ENCODE peak calls at places on chromosome 16, in four cellular contexts. N is HepG2, J is WTC11, F is SK-N-SH. Q is an unnamed sample.

GRCh38 chr16:50440991-50441390 is 72.2 kb upstream of the BRD7 start:
- DNase-seq in N (no peak), J (no peak), F (no peak), Q (no peak)

GRCh38 chr16:57755726-57756423 is 20.3 kb downstream of the KATNB1 start:
- DNase-seq in F (no peak), N (no peak), J (no peak), Q (no peak)

GRCh38 chr16:27676807-27677206 is 126.9 kb downstream of the KATNIP start:
- DNase-seq in N (no peak), J (no peak), F (no peak), Q (no peak)

GRCh38 chr16:51556694-51557327 is 405.7 kb upstream of the SALL1 start:
- DNase-seq in J (no peak), F (no peak), N (no peak), Q (no peak)

GRCh38 chr16:14350081-14350480 is 279.0 kb downstream of the MRTFB start:
- DNase-seq in F (no peak), J (no peak), N (no peak), Q (no peak)

GRCh38 chr16:55655709-55656694 is at the start of gene SLC6A2:
- DNase-seq in F (peak; percentile 95), J (peak; percentile 67), N (no peak), Q (no peak)

GRCh38 chr16:22624759-22625533 is 114.3 kb downstream of the NPIPB5 start:
- DNase-seq in N (no peak), F (no peak), J (no peak), Q (no peak)

GRCh38 chr16:15942901-15943690 is 6.3 kb upstream of the ABCC1 start:
- DNase-seq in J (no peak), F (peak; percentile 82), N (no peak), Q (no peak)

GRCh38 chr16:72241930-72242329 is 70.0 kb upstream of the PMFBP1 start:
- DNase-seq in N (peak; percentile 52), F (peak; percentile 52), J (no peak), Q (peak; percentile 32)

GRCh38 chr16:68074850-68075249 is 10.3 kb upstream of the NFATC3 start:
- DNase-seq in J (no peak), F (no peak), N (no peak), Q (no peak)

GRCh38 chr16:85712841-85713240 is 24.1 kb upstream of the GINS2 start:
- DNase-seq in J (no peak), N (no peak), F (no peak), Q (no peak)

GRCh38 chr16:56238188-56238587 is 46.9 kb downstream of the GNAO1 start:
- DNase-seq in N (no peak), F (no peak), J (no peak), Q (no peak)

GRCh38 chr16:56382901-56383355 is 42.4 kb downstream of the AMFR start:
- DNase-seq in J (no peak), F (no peak), N (peak; percentile 56), Q (no peak)

GRCh38 chr16:9049241-9049640 is 42.2 kb upstream of the HAPSTR1 start:
- DNase-seq in J (no peak), F (no peak), N (no peak), Q (no peak)

GRCh38 chr16:17305694-17306093 is 165.1 kb downstream of the XYLT1 start:
- DNase-seq in F (no peak), J (no peak), N (no peak), Q (no peak)

GRCh38 chr16:11973065-11973464 is 3.5 kb upstream of the SNX29 start:
- DNase-seq in J (no peak), N (no peak), F (no peak), Q (no peak)

GRCh38 chr16:27700596-27700995 is 150.7 kb downstream of the KATNIP start:
- DNase-seq in F (no peak), J (no peak), N (no peak), Q (no peak)

GRCh38 chr16:77589071-77589755 is 133.1 kb upstream of the NUDT7 start:
- DNase-seq in N (no peak), J (no peak), F (no peak), Q (no peak)

GRCh38 chr16:81703177-81704155 is 75.6 kb upstream of the PLCG2 start:
- DNase-seq in J (no peak), F (no peak), N (no peak), Q (no peak)

GRCh38 chr16:81779540-81780320 is 639 bp downstream of the PLCG2 start:
- DNase-seq in N (no peak), J (peak; percentile 29), F (no peak), Q (peak; percentile 46)

GRCh38 chr16:57773680-57774295 is 28.5 kb downstream of the KIFC3 start:
- DNase-seq in F (no peak), J (no peak), N (no peak), Q (no peak)

GRCh38 chr16:1538804-1539520 is 5.5 kb downstream of the TMEM204 start:
- DNase-seq in J (peak; percentile 59), F (peak; percentile 77), N (no peak), Q (peak; percentile 25)

GRCh38 chr16:72833491-72833890 is 214.4 kb downstream of the ZFHX3 start:
- DNase-seq in N (no peak), F (no peak), J (no peak), Q (no peak)

GRCh38 chr16:23679274-23679985 is 741 bp downstream of the PLK1 start:
- DNase-seq in F (peak; percentile 71), J (peak; percentile 60), N (peak; percentile 63), Q (peak; percentile 89)

GRCh38 chr16:2769675-2770056 is 7.4 kb downstream of the ELOB start:
- DNase-seq in F (no peak), N (no peak), J (no peak), Q (no peak)

GRCh38 chr16:30779596-30779995 is 7.4 kb downstream of the ZNF629 start:
- DNase-seq in F (no peak), N (no peak), J (no peak), Q (no peak)
- TF ChIP-seq FOXJ3 in F (no peak), N (no peak), J (no peak), Q (no peak)

GRCh38 chr16:4736546-4736945 is 2.2 kb downstream of the DNAAF8 start:
- DNase-seq in J (no peak), N (no peak), F (no peak), Q (no peak)
- TF ChIP-seq FOXJ3 in J (no peak), N (no peak), F (no peak), Q (no peak)

GRCh38 chr16:87295661-87296531 is 21.3 kb downstream of the C16orf95 start:
- DNase-seq in J (no peak), F (no peak), N (no peak), Q (no peak)
- TF ChIP-seq FOXJ3 in J (no peak), F (no peak), N (no peak), Q (no peak)

GRCh38 chr16:52751035-52751434 is 204.1 kb upstream of the TOX3 start:
- DNase-seq in N (no peak), F (no peak), J (no peak), Q (no peak)
- TF ChIP-seq FOXJ3 in N (no peak), F (no peak), J (no peak), Q (no peak)

GRCh38 chr16:88754912-88755744 is 29.9 kb downstream of the PIEZO1 start:
- DNase-seq in N (no peak), J (peak; percentile 72), F (peak; percentile 84), Q (no peak)
- TF ChIP-seq FOXJ3 in N (no peak), J (no peak), F (no peak), Q (no peak)

DNA sequence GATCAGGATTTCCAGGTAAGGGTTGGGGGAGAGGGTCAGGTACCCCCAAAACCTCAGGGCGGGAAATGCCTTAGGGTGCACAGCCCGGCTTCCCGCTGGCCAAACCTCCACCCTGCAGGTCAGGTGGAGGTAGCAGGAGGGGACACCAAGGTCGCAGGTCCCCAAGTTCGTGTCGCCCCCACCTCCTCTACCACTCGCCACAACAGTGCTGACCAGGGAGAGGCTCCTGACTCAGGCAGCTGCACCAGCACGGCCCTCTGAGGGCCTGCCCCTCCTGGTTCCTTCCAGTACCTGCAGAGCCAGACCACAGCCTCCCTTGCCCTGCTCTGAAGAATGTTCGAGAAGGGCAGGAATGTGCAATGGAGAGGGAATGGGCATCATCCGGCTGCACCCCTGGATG is 3.9 kb downstream of the MRPL28 start:
- DNase-seq in N (no peak), F (no peak), J (no peak), Q (no peak)
- TF ChIP-seq FOXJ3 in N (no peak), F (no peak), J (no peak), Q (no peak)

GRCh38 chr16:83420206-83420760 is 387.5 kb upstream of the HSBP1 start:
- DNase-seq in J (no peak), N (peak; percentile 19), F (no peak), Q (peak; percentile 37)

DNA sequence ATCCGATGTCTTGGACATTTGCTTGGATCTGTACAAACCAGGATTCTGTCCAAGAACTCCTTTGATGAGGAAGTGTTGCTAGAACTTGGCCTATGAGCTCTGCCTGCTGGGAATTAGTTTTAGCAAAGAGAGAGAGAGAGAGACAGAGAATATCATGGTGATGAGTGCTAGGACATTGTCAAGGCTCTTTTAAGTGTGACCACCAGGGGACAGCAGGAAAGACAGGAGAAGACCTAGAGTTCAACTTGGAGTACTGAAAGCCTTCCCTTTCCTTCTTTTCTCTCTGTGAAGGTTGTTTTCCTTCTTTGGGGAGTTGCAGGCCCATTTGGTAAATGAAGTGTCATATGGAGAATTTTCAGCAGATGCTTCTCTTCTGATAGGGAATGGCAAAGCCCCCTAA is 389.2 kb upstream of the HSBP1 start:
- DNase-seq in N (no peak), F (no peak), J (no peak), Q (no peak)
- TF ChIP-seq FOXJ3 in N (no peak), F (no peak), J (no peak), Q (no peak)